ENCODE peak calls at places on chromosomes 6 and 20, in six cellular contexts. U is GM12878; D is brain microvascular endothelial cell; V is psoas muscle; Z is A549; O is CD4-positive, CD25-positive, alpha-beta regulatory T cell. C is an unnamed sample.

GRCh38 chr6:45421700-45422540 is 44.2 kb upstream of the SUPT3H start:
- DNase-seq in U (no peak), D (peak), V (peak), Z (peak), O (peak), C (peak)

GRCh38 chr6:48766349-48766748 is 655.4 kb upstream of the PTCHD4 start:
- DNase-seq in U (no peak), D (peak), V (no peak), Z (peak), O (no peak), C (no peak)

GRCh38 chr6:5667737-5668136 is 339.0 kb downstream of the NRN1 start:
- DNase-seq in U (no peak), D (no peak), V (no peak), Z (no peak), O (peak), C (no peak)

GRCh38 chr6:116265081-116265829 is 11.4 kb upstream of the TSPYL4 start:
- DNase-seq in U (no peak), D (no peak), V (no peak), Z (no peak), O (no peak), C (no peak)

GRCh38 chr20:32040142-32040953 is 11.7 kb upstream of the HCK start:
- DNase-seq in U (no peak), D (no peak), V (peak), Z (no peak), O (no peak), C (peak)

GRCh38 chr6:8029243-8029870 is 34.8 kb downstream of the BLOC1S5 start:
- DNase-seq in U (no peak), D (no peak), V (no peak), Z (peak), O (no peak), C (no peak)

GRCh38 chr20:50320910-50321796 is 130.5 kb downstream of the CEBPB start:
- DNase-seq in U (no peak), D (peak), V (peak), Z (peak), O (no peak), C (no peak)

GRCh38 chr6:30884521-30885480 is 482 bp downstream of the DDR1 start:
- DNase-seq in U (no peak), D (peak), V (peak), Z (no peak), O (peak), C (peak)

GRCh38 chr6:148166339-148166949 is 176.2 kb upstream of the SASH1 start:
- DNase-seq in U (no peak), D (peak), V (no peak), Z (peak), O (peak), C (no peak)

GRCh38 chr6:34022250-34022872 is 123.5 kb downstream of the GRM4 start:
- DNase-seq in U (no peak), D (no peak), V (no peak), Z (no peak), O (no peak), C (no peak)

GRCh38 chr6:96521267-96521624 is 360 bp upstream of the UFL1 start:
- DNase-seq in U (no peak), D (no peak), V (no peak), Z (no peak), O (no peak), C (no peak)

GRCh38 chr6:45450801-45451200 is 73.1 kb upstream of the SUPT3H start:
- DNase-seq in U (no peak), D (no peak), V (no peak), Z (no peak), O (peak), C (no peak)

GRCh38 chr6:151284012-151284411 is 44.2 kb downstream of the AKAP12 start:
- DNase-seq in U (no peak), D (no peak), V (no peak), Z (no peak), O (no peak), C (no peak)

GRCh38 chr6:169158182-169158573 is 95.5 kb downstream of the THBS2 start:
- DNase-seq in U (no peak), D (peak), V (peak), Z (no peak), O (no peak), C (no peak)

GRCh38 chr20:14790771-14791517 is 453.5 kb upstream of the FLRT3 start:
- DNase-seq in U (no peak), D (peak), V (no peak), Z (no peak), O (no peak), C (no peak)

GRCh38 chr20:42949865-42950264 is 239.8 kb downstream of the PTPRT start:
- DNase-seq in U (no peak), D (no peak), V (no peak), Z (no peak), O (no peak), C (no peak)

GRCh38 chr6:138161434-138162103 is at the start of gene ARFGEF3:
- DNase-seq in U (no peak), D (no peak), V (peak), Z (peak), O (peak), C (peak)

GRCh38 chr6:78619016-78619415 is 248.3 kb upstream of the IRAK1BP1 start:
- DNase-seq in U (no peak), D (no peak), V (no peak), Z (no peak), O (no peak), C (no peak)

GRCh38 chr6:35354361-35355135 is 12.2 kb downstream of the PPARD start:
- DNase-seq in U (no peak), D (peak), V (no peak), Z (no peak), O (no peak), C (no peak)

GRCh38 chr6:87244380-87244779 is 78.0 kb upstream of the SMIM8 start:
- DNase-seq in U (no peak), D (no peak), V (no peak), Z (no peak), O (no peak), C (no peak)

GRCh38 chr6:167803816-167804215 is 22.9 kb upstream of the AFDN start:
- DNase-seq in U (no peak), D (no peak), V (no peak), Z (no peak), O (no peak), C (no peak)

GRCh38 chr6:3363296-3364025 is 93.4 kb downstream of the SLC22A23 start:
- DNase-seq in U (no peak), D (no peak), V (no peak), Z (no peak), O (no peak), C (no peak)

GRCh38 chr6:150637266-150637665 is 37.6 kb downstream of the PLEKHG1 start:
- DNase-seq in U (no peak), D (no peak), V (no peak), Z (no peak), O (no peak), C (no peak)

GRCh38 chr6:79042799-79043126 is 35.3 kb downstream of the PHIP start:
- DNase-seq in U (no peak), D (no peak), V (no peak), Z (no peak), O (no peak), C (no peak)

GRCh38 chr6:31630177-31630934 is 9.8 kb downstream of the PRRC2A start:
- DNase-seq in U (no peak), D (no peak), V (no peak), Z (no peak), O (no peak), C (no peak)

GRCh38 chr20:50278684-50279531 is 88.3 kb downstream of the CEBPB start:
- DNase-seq in U (no peak), D (no peak), V (peak), Z (peak), O (no peak), C (no peak)

GRCh38 chr20:43442310-43442880 is 15.3 kb upstream of the SRSF6 start:
- DNase-seq in U (no peak), D (no peak), V (no peak), Z (peak), O (no peak), C (no peak)

GRCh38 chr20:31883829-31884228 is 13.4 kb downstream of the TTLL9 start:
- DNase-seq in U (no peak), D (no peak), V (no peak), Z (no peak), O (no peak), C (no peak)

GRCh38 chr6:72861059-72861458 is 239.2 kb downstream of the KCNQ5 start:
- DNase-seq in U (no peak), D (no peak), V (no peak), Z (no peak), O (no peak), C (no peak)

GRCh38 chr6:45430590-45431202 is 53.0 kb upstream of the SUPT3H start:
- DNase-seq in U (no peak), D (no peak), V (no peak), Z (no peak), O (no peak), C (no peak)

GRCh38 chr20:52972965-52973819 is 1.0 kb downstream of the TSHZ2 start:
- DNase-seq in U (no peak), D (no peak), V (peak), Z (no peak), O (no peak), C (no peak)

GRCh38 chr6:72857791-72858190 is 235.9 kb downstream of the KCNQ5 start:
- DNase-seq in U (no peak), D (peak), V (no peak), Z (no peak), O (no peak), C (no peak)

GRCh38 chr6:10146723-10147451 is 268.0 kb downstream of the TFAP2A start:
- DNase-seq in U (peak), D (peak), V (no peak), Z (peak), O (no peak), C (peak)

GRCh38 chr20:5159928-5160327 is 33.1 kb downstream of the CDS2 start:
- DNase-seq in U (no peak), D (no peak), V (no peak), Z (no peak), O (no peak), C (no peak)

GRCh38 chr20:60271597-60271996 is 313.4 kb downstream of the CDH26 start:
- DNase-seq in U (no peak), D (no peak), V (no peak), Z (peak), O (no peak), C (no peak)

GRCh38 chr20:33796263-33796906 is 14.8 kb upstream of the CHMP4B start:
- DNase-seq in U (no peak), D (no peak), V (no peak), Z (no peak), O (no peak), C (no peak)

GRCh38 chr20:44642203-44643153 is 9.0 kb downstream of the ADA start:
- DNase-seq in U (peak), D (peak), V (peak), Z (peak), O (peak), C (peak)

DNA sequence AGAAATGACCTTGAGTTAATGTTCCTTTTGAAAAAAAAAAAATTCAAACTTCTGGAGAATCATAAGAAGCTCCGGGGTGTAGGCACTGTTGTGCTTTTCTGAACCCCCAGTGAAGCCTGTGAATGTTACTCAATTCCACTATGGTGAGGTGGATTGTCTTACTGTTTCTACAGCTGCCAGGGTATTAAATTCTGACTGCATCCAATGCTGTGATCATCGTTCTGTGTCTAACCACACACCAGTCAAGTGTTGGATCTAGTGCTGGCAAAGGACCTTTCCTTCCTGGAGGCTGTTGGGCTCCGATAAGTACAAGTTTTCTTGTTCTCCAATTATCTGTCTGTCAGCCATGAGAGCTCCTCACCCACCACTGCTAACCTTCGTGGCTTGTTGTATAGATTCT is 162.0 kb upstream of the EPHA7 start:
- DNase-seq in U (no peak), D (no peak), V (no peak), Z (no peak), O (no peak), C (no peak)
- H3K27ac ChIP-seq in U (no peak), D (no peak), V (no peak), Z (no peak), O (no peak), C (no peak)

DNA sequence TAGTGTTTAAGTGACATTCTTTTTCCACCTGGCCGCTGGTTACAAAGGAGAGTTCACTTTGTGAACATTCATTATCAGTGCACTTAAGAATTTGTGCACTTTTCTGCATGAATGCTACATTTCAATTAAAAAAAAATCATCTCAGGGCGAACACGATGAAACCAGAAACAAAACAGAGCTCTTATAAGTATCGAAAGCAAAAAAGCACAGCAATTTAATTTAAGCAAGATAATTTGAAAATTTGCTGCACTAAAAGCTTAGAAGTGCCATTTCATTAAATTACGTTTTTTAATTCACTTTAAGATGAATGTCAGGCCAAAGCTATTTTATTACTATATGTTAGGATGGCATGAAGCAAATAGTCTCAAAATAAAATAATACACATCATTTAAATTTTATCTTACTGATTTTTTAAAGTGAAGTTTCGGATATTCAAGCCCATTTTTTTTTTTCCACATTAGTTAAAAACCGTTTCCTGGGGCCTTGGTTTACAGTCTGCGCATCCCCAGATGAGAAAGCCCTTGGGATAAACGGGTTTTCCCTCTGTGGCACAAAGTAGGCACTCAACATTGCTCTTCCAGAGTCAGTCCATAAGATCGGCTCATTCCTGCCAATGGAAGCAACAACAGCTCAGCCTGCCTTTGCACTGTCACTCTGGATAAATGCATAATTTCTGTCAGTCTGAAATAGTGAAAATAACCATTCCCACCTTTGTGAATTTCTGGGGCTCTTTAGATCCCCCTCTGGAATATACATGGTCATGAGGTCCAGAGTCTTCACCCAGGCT is 80.1 kb downstream of the FYN start:
- DNase-seq in U (no peak), D (no peak), V (no peak), Z (no peak), O (no peak), C (no peak)
- H3K27ac ChIP-seq in U (peak), D (no peak), V (no peak), Z (no peak), O (peak), C (no peak)

GRCh38 chr20:59161626-59162170 is 1.9 kb upstream of the ZNF831 start:
- DNase-seq in U (no peak), D (no peak), V (no peak), Z (no peak), O (peak), C (no peak)

GRCh38 chr20:59157961-59158541 is 5.6 kb upstream of the ZNF831 start:
- DNase-seq in U (no peak), D (no peak), V (no peak), Z (no peak), O (no peak), C (no peak)

GRCh38 chr20:59159091-59159821 is 4.4 kb upstream of the ZNF831 start:
- DNase-seq in U (no peak), D (no peak), V (no peak), Z (no peak), O (peak), C (no peak)

GRCh38 chr20:59158673-59159072 is 4.9 kb upstream of the ZNF831 start:
- DNase-seq in U (no peak), D (no peak), V (no peak), Z (no peak), O (no peak), C (no peak)

GRCh38 chr20:59159822-59160740 is 3.5 kb upstream of the ZNF831 start:
- DNase-seq in U (no peak), D (no peak), V (no peak), Z (no peak), O (no peak), C (no peak)
- H3K27ac ChIP-seq in U (no peak), D (no peak), V (no peak), Z (no peak), O (peak), C (no peak)

GRCh38 chr6:52337633-52338290 is 24.2 kb upstream of the PAQR8 start:
- DNase-seq in U (no peak), D (no peak), V (no peak), Z (no peak), O (no peak), C (no peak)

GRCh38 chr6:52346503-52346902 is 15.4 kb upstream of the PAQR8 start:
- DNase-seq in U (no peak), D (no peak), V (no peak), Z (no peak), O (no peak), C (no peak)

GRCh38 chr6:52336919-52337561 is 24.9 kb upstream of the PAQR8 start:
- DNase-seq in U (no peak), D (no peak), V (no peak), Z (no peak), O (no peak), C (no peak)

GRCh38 chr6:52340603-52340880 is 21.4 kb upstream of the PAQR8 start:
- DNase-seq in U (no peak), D (no peak), V (no peak), Z (no peak), O (no peak), C (no peak)

GRCh38 chr6:52341861-52342260 is 20.1 kb upstream of the PAQR8 start:
- DNase-seq in U (no peak), D (no peak), V (no peak), Z (no peak), O (no peak), C (no peak)
- H3K27ac ChIP-seq in U (no peak), D (no peak), V (no peak), Z (no peak), O (no peak), C (no peak)

GRCh38 chr20:58889334-58890072 is 37.0 kb downstream of the GNAS start:
- DNase-seq in U (no peak), D (no peak), V (no peak), Z (no peak), O (peak), C (no peak)

GRCh38 chr20:58891076-58891685 is 38.7 kb downstream of the GNAS start:
- DNase-seq in U (no peak), D (peak), V (peak), Z (peak), O (peak), C (no peak)

GRCh38 chr20:58891686-58892125 is 39.2 kb downstream of the GNAS start:
- DNase-seq in U (no peak), D (no peak), V (peak), Z (peak), O (no peak), C (no peak)

GRCh38 chr20:58890073-58890453 is 37.5 kb downstream of the GNAS start:
- DNase-seq in U (no peak), D (no peak), V (no peak), Z (no peak), O (no peak), C (no peak)

GRCh38 chr20:58890454-58891075 is 38.0 kb downstream of the GNAS start:
- DNase-seq in U (no peak), D (peak), V (peak), Z (peak), O (peak), C (peak)
- H3K27ac ChIP-seq in U (peak), D (peak), V (peak), Z (peak), O (peak), C (peak)

DNA sequence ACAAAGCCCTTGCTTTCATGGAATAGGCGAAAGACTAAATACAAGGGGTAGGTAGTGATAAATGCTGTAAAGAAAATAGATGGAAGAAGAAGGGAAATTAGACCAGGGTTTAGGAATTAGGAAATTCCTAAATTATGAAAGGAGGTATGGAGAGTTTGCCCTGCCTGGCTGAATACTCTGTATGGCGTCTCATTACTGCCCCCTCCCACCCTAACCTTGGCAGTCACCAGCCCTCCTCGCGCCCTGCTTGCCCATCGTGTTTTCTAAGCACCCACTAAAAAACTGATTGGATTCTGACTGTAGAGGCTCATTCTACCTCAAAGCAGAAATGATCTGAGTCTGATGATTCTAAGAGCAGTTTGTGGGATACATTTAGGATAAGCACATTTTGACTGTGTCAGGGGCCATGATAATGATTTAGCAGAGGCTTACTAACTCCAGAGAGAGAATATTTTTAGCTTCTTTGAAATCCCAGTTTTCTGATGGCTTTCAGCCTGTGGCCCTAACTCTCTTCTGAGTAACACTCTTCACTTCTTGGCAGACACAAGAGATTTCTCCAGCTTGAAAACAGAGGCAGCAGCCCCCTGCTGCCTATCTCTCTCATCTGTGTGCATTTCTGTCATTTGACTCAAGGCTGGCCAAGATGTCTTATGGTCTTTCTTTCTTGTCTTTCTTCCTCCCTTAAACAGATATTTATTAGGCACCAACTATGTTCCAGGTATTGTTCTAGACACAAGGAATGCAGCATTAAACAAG is 1.4 kb upstream of the CHD6 start:
- DNase-seq in U (no peak), D (no peak), V (no peak), Z (no peak), O (no peak), C (no peak)
- H3K27ac ChIP-seq in U (no peak), D (no peak), V (no peak), Z (no peak), O (no peak), C (peak)